ENCODE peak calls at places on chromosomes 11 and 22, in ten cellular contexts. C, T, R, N, F, S, I, P, V and E are unnamed samples.

GRCh38 chr11:75499423-75500305 is 26.1 kb downstream of the GDPD5 start:
- DNase-seq in C (peak), T (no peak), R (no peak), N (no peak), F (peak), S (no peak), I (peak), P (peak), V (no peak), E (no peak)

GRCh38 chr11:35515224-35515623 is 10.2 kb downstream of the PAMR1 start:
- DNase-seq in C (no peak), T (no peak), R (no peak), N (no peak), F (no peak), S (no peak), I (peak), P (no peak), V (no peak), E (no peak)

GRCh38 chr22:32255726-32256125 is 579 bp upstream of the SLC5A4 start:
- DNase-seq in C (no peak), T (no peak), R (no peak), N (no peak), F (no peak), S (no peak), I (no peak), P (peak), V (no peak), E (no peak)

GRCh38 chr11:99640671-99641070 is 619.9 kb downstream of the CNTN5 start:
- DNase-seq in C (no peak), T (no peak), R (no peak), N (no peak), F (no peak), S (no peak), I (no peak), P (no peak), V (no peak), E (no peak)

GRCh38 chr11:13118194-13118593 is 109.1 kb downstream of the RASSF10 start:
- DNase-seq in C (peak), T (no peak), R (no peak), N (no peak), F (peak), S (no peak), I (peak), P (peak), V (no peak), E (no peak)

GRCh38 chr11:83456075-83456474 is 169.9 kb upstream of the CCDC90B start:
- DNase-seq in C (no peak), T (no peak), R (no peak), N (peak), F (no peak), S (no peak), I (no peak), P (no peak), V (no peak), E (no peak)

GRCh38 chr11:95363710-95364109 is 132.7 kb upstream of the SESN3 start:
- DNase-seq in C (no peak), T (no peak), R (no peak), N (peak), F (no peak), S (no peak), I (no peak), P (no peak), V (no peak), E (peak)

GRCh38 chr22:23110922-23111527 is 30.8 kb downstream of the RSPH14 start:
- DNase-seq in C (no peak), T (peak), R (no peak), N (no peak), F (no peak), S (no peak), I (no peak), P (peak), V (no peak), E (peak)

GRCh38 chr11:47516155-47516554 is 36.8 kb downstream of the CELF1 start:
- DNase-seq in C (no peak), T (no peak), R (no peak), N (no peak), F (no peak), S (no peak), I (no peak), P (no peak), V (no peak), E (no peak)

GRCh38 chr22:27986937-27987336 is 67.9 kb upstream of the PITPNB start:
- DNase-seq in C (no peak), T (no peak), R (no peak), N (no peak), F (no peak), S (no peak), I (no peak), P (no peak), V (no peak), E (no peak)

GRCh38 chr11:9852465-9852864 is 188.6 kb downstream of the SWAP70 start:
- DNase-seq in C (no peak), T (no peak), R (no peak), N (no peak), F (no peak), S (no peak), I (no peak), P (no peak), V (no peak), E (no peak)

GRCh38 chr22:48863965-48864538 is 963.6 kb downstream of the BRD1 start:
- DNase-seq in C (no peak), T (no peak), R (no peak), N (no peak), F (no peak), S (no peak), I (no peak), P (no peak), V (no peak), E (no peak)

GRCh38 chr11:62402226-62402625 is 16.6 kb upstream of the SCGB1A1 start:
- DNase-seq in C (no peak), T (no peak), R (no peak), N (no peak), F (no peak), S (no peak), I (no peak), P (no peak), V (peak), E (no peak)

GRCh38 chr22:24591286-24591830 is 1.5 kb downstream of the LRRC75B start:
- DNase-seq in C (no peak), T (no peak), R (no peak), N (no peak), F (no peak), S (no peak), I (no peak), P (no peak), V (no peak), E (no peak)

GRCh38 chr11:100789500-100789899 is 102.4 kb downstream of the ARHGAP42 start:
- DNase-seq in C (no peak), T (no peak), R (no peak), N (peak), F (no peak), S (no peak), I (no peak), P (no peak), V (no peak), E (no peak)

GRCh38 chr22:25404923-25405853 is 159.3 kb upstream of the GRK3 start:
- DNase-seq in C (peak), T (no peak), R (peak), N (peak), F (no peak), S (no peak), I (no peak), P (peak), V (peak), E (no peak)

GRCh38 chr11:119415966-119416365 is 7.0 kb downstream of the THY1 start:
- DNase-seq in C (no peak), T (no peak), R (no peak), N (no peak), F (no peak), S (no peak), I (no peak), P (no peak), V (no peak), E (no peak)

GRCh38 chr11:35418847-35419712 is at the start of gene SLC1A2:
- DNase-seq in C (peak), T (no peak), R (peak), N (peak), F (no peak), S (no peak), I (no peak), P (no peak), V (no peak), E (peak)

GRCh38 chr22:17929909-17930308 is 94.5 kb downstream of the MICAL3 start:
- DNase-seq in C (no peak), T (no peak), R (no peak), N (no peak), F (no peak), S (no peak), I (no peak), P (no peak), V (no peak), E (no peak)

GRCh38 chr11:13983081-13983751 is 20.7 kb downstream of the SPON1 start:
- DNase-seq in C (no peak), T (no peak), R (no peak), N (no peak), F (no peak), S (no peak), I (no peak), P (no peak), V (no peak), E (no peak)

GRCh38 chr11:27557223-27557622 is 50.7 kb upstream of the LIN7C start:
- DNase-seq in C (no peak), T (no peak), R (no peak), N (no peak), F (no peak), S (no peak), I (peak), P (no peak), V (no peak), E (no peak)

GRCh38 chr11:76542436-76542835 is 97.6 kb downstream of the EMSY start:
- DNase-seq in C (no peak), T (no peak), R (no peak), N (no peak), F (no peak), S (no peak), I (no peak), P (no peak), V (no peak), E (no peak)

GRCh38 chr22:38266120-38266519 is 6.7 kb downstream of the TMEM184B start:
- DNase-seq in C (no peak), T (no peak), R (peak), N (no peak), F (no peak), S (no peak), I (no peak), P (no peak), V (no peak), E (no peak)

GRCh38 chr22:20131593-20131855 is at the start of gene ZDHHC8:
- DNase-seq in C (no peak), T (no peak), R (no peak), N (peak), F (no peak), S (no peak), I (no peak), P (no peak), V (no peak), E (no peak)

GRCh38 chr11:68016904-68017817 is 7.0 kb downstream of the ALDH3B1 start:
- DNase-seq in C (no peak), T (no peak), R (no peak), N (no peak), F (no peak), S (no peak), I (no peak), P (no peak), V (no peak), E (no peak)

GRCh38 chr11:22432331-22433065 is 94.3 kb downstream of the SLC17A6 start:
- DNase-seq in C (no peak), T (no peak), R (no peak), N (no peak), F (no peak), S (peak), I (no peak), P (no peak), V (no peak), E (peak)

GRCh38 chr22:45549739-45550138 is 47.1 kb downstream of the FBLN1 start:
- DNase-seq in C (no peak), T (no peak), R (no peak), N (no peak), F (no peak), S (no peak), I (no peak), P (peak), V (no peak), E (no peak)

GRCh38 chr22:35528967-35529366 is 11.7 kb upstream of the RASD2 start:
- DNase-seq in C (no peak), T (no peak), R (no peak), N (no peak), F (no peak), S (no peak), I (no peak), P (no peak), V (no peak), E (no peak)